ENCODE peak calls at places on chromosomes 1 and 21, in five cellular contexts. Q is WTC11, O is K562, L is GM12878, W is H1. J is an unnamed sample.

GRCh38 chr1:150281221-150281757 is 1.1 kb upstream of the CIART start:
- DNase-seq in W (no peak), L (no peak), Q (peak), O (peak), J (no peak)

GRCh38 chr1:24111998-24112380 is at the start of gene MYOM3:
- DNase-seq in O (no peak), L (no peak), Q (no peak), W (no peak), J (no peak)

GRCh38 chr1:2059290-2059953 is 9.2 kb downstream of the PRKCZ start:
- DNase-seq in W (no peak), O (no peak), L (no peak), Q (no peak), J (no peak)

GRCh38 chr21:34916446-34916845 is 132.7 kb downstream of the RUNX1 start:
- DNase-seq in O (no peak), Q (no peak), W (no peak), L (no peak), J (no peak)

GRCh38 chr1:1758059-1758621 is 20.1 kb downstream of the NADK start:
- DNase-seq in L (no peak), W (no peak), O (peak), Q (no peak), J (no peak)

GRCh38 chr1:185087101-185087500 is 41.7 kb downstream of the RNF2 start:
- DNase-seq in W (no peak), O (no peak), Q (no peak), L (no peak), J (no peak)

GRCh38 chr1:165114022-165114888 is 242.3 kb downstream of the LMX1A start:
- DNase-seq in W (peak), L (no peak), O (peak), Q (peak), J (peak)

GRCh38 chr1:63917571-63918394 is 144.0 kb downstream of the ROR1 start:
- DNase-seq in W (peak), O (peak), Q (peak), L (no peak), J (peak)

GRCh38 chr1:26789953-26790352 is 2.2 kb downstream of the PIGV start:
- DNase-seq in O (no peak), W (no peak), Q (no peak), L (no peak), J (no peak)

GRCh38 chr1:93468681-93469080 is 20.8 kb downstream of the FNBP1L start:
- DNase-seq in Q (no peak), O (no peak), W (no peak), L (no peak), J (no peak)

GRCh38 chr21:27371688-27372331 is 404.9 kb upstream of the ADAMTS5 start:
- DNase-seq in L (no peak), Q (no peak), O (no peak), W (no peak), J (no peak)

GRCh38 chr1:15371610-15372539 is 37.8 kb upstream of the EFHD2 start:
- DNase-seq in L (no peak), Q (no peak), O (peak), W (no peak), J (peak)

GRCh38 chr1:175043824-175044223 is 20.6 kb upstream of the MRPS14 start:
- DNase-seq in O (no peak), L (no peak), W (no peak), Q (no peak), J (no peak)

GRCh38 chr21:15051652-15052554 is 12.9 kb downstream of the NRIP1 start:
- DNase-seq in Q (no peak), L (no peak), W (no peak), O (no peak), J (no peak)
- TF ChIP-seq ATF2 in Q (no peak), L (peak), W (no peak), O (no peak), J (no peak)

DNA sequence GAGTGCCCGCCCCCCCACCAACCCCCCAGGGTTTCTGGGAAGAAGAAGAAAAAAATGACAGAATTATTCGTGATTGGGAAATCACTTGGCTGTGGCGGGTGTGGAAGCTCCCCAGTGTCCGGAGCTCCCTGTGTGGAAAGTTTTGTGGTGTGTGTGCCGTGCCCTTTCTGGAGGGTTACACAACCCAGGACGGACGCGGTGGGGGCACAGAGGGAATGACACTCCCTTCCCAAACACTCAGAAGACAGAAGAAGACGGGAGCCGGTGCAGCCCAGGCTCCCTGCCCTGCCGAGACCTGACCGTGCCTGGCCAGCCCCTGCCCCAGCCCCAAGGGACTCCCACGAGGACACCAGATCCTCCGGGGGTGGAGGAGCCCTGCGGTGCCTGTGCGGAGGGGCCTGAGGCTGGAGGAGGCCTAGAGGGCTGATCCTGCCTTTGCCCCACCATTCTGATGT is 33.0 kb upstream of the ADARB1 start:
- DNase-seq in W (no peak), Q (no peak), L (no peak), O (no peak), J (no peak)
- TF ChIP-seq ATF2 in W (no peak), Q (no peak), L (no peak), O (no peak), J (no peak)

DNA sequence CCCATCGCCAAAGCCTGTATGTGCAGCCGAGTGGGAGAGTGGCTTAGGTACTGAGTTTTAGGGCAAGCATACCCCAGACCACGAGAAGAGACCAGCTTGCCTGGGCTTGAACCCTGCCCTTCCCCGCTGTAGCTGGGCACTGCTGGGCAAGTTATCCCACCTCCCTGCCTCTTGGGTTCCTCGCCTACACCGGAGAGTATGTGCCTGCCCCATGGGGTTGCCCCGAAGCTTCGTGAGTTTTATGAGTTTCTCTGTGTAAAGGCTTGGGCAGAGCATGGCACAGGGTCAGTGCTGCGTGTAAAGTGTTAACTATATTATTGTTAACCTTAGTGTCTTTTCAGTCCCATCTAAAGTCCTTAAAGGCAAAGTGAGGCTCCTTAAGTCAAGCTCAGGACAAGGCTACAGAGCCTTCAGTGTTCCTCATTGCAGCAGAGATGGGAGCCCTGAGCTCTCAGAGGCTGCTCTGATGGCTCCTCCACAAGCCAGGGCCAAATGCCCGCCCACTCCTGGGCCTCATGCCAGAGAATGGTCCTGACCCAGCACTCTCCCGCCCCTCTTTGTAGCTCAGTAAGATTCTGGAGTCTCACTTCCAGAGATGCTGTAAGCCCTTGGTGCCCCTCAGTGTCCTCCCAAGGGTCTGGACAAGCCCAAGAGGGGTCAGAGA is 37.0 kb upstream of the KCNA10 start:
- DNase-seq in O (no peak), L (no peak), Q (no peak), W (no peak), J (no peak)
- TF ChIP-seq ATF2 in O (no peak), L (no peak), Q (no peak), W (no peak), J (no peak)

GRCh38 chr1:60903591-60903990 is 178.8 kb upstream of the NFIA start:
- DNase-seq in O (no peak), Q (no peak), W (no peak), L (no peak), J (no peak)
- TF ChIP-seq ATF2 in O (no peak), Q (no peak), W (no peak), L (no peak), J (no peak)

J was measured in HepG2.